ENCODE peak calls at places on chromosomes 16 and 17, in four cellular contexts. E is left ventricle myocardium inferior, S is IMR-90, K is SK-N-SH. I is an unnamed sample.

GRCh38 chr17:41785876-41786226 is 660 bp downstream of the JUP start:
- DNase-seq in E (no peak), S (no peak), K (no peak), I (no peak)

GRCh38 chr17:48728232-48729231 is at the start of gene HOXB13:
- DNase-seq in E (peak; percentile 32), S (peak; percentile 39), K (peak; percentile 54), I (peak; percentile 95)

GRCh38 chr16:16062023-16062932 is 112.9 kb downstream of the ABCC1 start:
- DNase-seq in E (peak; percentile 29), S (no peak), K (no peak), I (no peak)

GRCh38 chr17:82647593-82648164 is 565 bp downstream of the WDR45B start:
- DNase-seq in E (no peak), S (no peak), K (peak; percentile 89), I (peak; percentile 55)

GRCh38 chr17:67020293-67020766 is 24.0 kb upstream of the CACNG1 start:
- DNase-seq in E (no peak), S (no peak), K (peak; percentile 88), I (no peak)

GRCh38 chr16:89478576-89479221 is 11.7 kb downstream of the ANKRD11 start:
- DNase-seq in E (no peak), S (peak; percentile 52), K (no peak), I (peak; percentile 28)

GRCh38 chr16:2031081-2031577 is 4.4 kb downstream of the NHERF2 start:
- DNase-seq in E (peak; percentile 61), S (no peak), K (no peak), I (no peak)

GRCh38 chr17:49000943-49001342 is 3.8 kb downstream of the IGF2BP1 start:
- DNase-seq in E (no peak), S (peak; percentile 81), K (no peak), I (no peak)

GRCh38 chr17:63514477-63514876 is 8.7 kb upstream of the KCNH6 start:
- DNase-seq in E (no peak), S (no peak), K (no peak), I (no peak)

GRCh38 chr16:5738586-5738985 is 641.0 kb upstream of the EEF2KMT start:
- DNase-seq in E (no peak), S (no peak), K (no peak), I (no peak)

GRCh38 chr16:17159616-17160015 is 311.1 kb downstream of the XYLT1 start:
- DNase-seq in E (no peak), S (no peak), K (no peak), I (no peak)

GRCh38 chr16:72783716-72784320 is 264.1 kb downstream of the ZFHX3 start:
- DNase-seq in E (no peak), S (peak; percentile 68), K (no peak), I (peak; percentile 30)

GRCh38 chr17:37041931-37042330 is 93.2 kb downstream of the AATF start:
- DNase-seq in E (no peak), S (no peak), K (no peak), I (no peak)

GRCh38 chr17:61484174-61484573 is 32.0 kb downstream of the TBX4 start:
- DNase-seq in E (no peak), S (no peak), K (peak; percentile 67), I (no peak)

GRCh38 chr17:80779961-80780380 is 211.7 kb upstream of the CHMP6 start:
- DNase-seq in E (no peak), S (peak; percentile 82), K (peak; percentile 77), I (no peak)

GRCh38 chr17:55432358-55433028 is 10.9 kb upstream of the MMD start:
- DNase-seq in E (no peak), S (no peak), K (no peak), I (no peak)

GRCh38 chr17:72079700-72080099 is 41.1 kb upstream of the SOX9 start:
- DNase-seq in E (no peak), S (no peak), K (no peak), I (peak; percentile 16)

GRCh38 chr16:17423195-17423594 is 47.6 kb downstream of the XYLT1 start:
- DNase-seq in E (no peak), S (no peak), K (no peak), I (no peak)

GRCh38 chr16:88618182-88618955 is 20.0 kb upstream of the IL17C start:
- DNase-seq in E (no peak), S (peak; percentile 15), K (no peak), I (no peak)

GRCh38 chr16:4226251-4227039 is 15.4 kb downstream of the SRL start:
- DNase-seq in E (no peak), S (no peak), K (no peak), I (no peak)

DNA sequence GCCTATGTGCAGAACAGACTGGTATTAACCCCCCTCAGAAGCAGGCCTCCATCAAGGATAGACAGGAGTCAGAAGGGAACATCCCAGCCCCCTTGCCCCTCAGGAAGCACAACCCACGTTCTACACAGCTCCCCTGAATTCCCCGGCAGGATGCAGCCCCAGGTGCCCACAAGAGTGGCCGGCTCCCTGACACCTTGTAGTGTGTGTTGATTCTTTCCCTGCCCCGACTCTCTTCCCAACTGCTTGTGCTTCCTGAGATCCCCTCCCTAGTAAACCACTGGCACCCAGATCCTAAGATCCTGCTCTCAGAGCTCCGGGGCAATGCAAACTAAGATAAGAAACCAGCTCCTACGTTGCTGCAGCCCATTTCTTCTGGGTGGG is 34.8 kb upstream of the LITAF start:
- DNase-seq in E (no peak), S (no peak), K (no peak), I (no peak)
- H3K4me3 ChIP-seq in E (peak overlapping the region; percentile 41), S (no peak overlapping the region), K (no peak overlapping the region), I (peak overlapping the region; percentile 16)

DNA sequence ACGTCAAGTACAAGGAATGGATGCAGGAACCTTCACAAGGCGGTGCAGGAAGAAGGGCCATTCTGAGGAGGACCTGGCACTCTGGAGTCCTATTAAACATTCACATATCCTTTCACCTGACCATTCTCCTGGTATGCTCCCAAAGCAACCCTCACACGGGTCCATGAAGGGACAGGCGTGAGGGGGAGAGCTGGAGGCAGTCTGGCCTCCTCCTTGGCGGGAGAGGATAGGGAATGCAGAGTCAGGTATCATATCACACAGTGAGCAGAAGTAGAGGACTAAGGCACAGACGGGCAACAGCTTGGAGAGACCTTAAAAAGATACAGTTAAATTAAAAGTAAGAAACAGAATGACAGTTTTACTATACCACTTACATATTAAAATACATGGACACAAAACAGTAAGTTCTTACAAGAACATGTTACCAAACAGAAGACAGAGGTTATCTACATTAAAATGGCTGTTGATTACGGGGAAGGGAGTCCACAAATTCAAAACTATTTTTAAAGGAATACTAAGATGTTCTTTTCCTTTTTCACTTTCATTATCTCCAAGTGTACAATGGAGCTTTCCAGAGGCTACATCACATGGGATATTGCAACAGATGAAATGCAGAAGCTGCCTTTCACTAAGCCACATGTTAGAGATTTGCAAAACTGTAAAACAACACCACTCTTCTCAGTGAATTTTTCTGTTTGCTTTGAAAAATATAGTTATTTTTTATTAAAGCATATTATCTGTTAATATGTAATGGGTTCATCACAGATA is 53.8 kb downstream of the XPO6 start:
- DNase-seq in E (no peak), S (peak; percentile 59), K (no peak), I (no peak)
- H3K36me3 ChIP-seq in E (peaks cover 19% of the 10 kb centered on the region), S (peaks cover 24% of the 10 kb centered on the region), K (peaks cover 42% of the 10 kb centered on the region), I (peaks cover 69% of the 10 kb centered on the region)

GRCh38 chr17:16552637-16553045 is 16.4 kb downstream of the ZNF287 start:
- DNase-seq in E (no peak), S (no peak), K (no peak), I (no peak)
- H3K9me3 ChIP-seq in E (peaks cover 100% of the 10 kb centered on the region), S (peaks cover 67% of the 10 kb centered on the region), K (peaks cover 42% of the 10 kb centered on the region), I (peaks cover 24% of the 10 kb centered on the region)

DNA sequence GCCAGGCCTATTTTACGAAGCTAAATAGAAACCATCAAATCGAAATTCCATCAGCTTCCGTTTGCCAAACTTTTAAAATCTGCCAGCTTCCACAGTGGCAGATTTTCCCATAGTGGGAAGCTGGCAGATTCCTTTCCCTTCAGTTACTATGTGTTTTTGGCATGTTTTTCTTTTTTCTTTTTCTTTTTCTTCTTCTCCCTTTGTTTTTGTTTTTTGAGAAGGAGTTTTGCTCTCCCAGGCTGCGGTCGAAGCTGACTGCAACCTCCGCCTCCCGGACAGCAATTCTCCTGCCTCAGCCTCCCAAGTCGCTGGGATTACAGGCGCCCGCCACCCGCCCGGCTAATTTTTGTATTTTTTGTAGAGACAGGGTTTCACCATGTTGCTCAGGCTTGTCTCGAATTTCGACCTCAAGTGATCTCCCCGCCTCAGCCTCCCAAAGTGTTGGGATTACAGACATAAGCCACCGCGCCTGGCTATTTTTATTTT is 684 bp upstream of the CWC25 start:
- DNase-seq in E (no peak), S (no peak), K (no peak), I (no peak)
- H3K4me3 ChIP-seq in E (peak overlapping the region; percentile 77), S (peak overlapping the region; percentile 62), K (peak overlapping the region; percentile 73), I (peak overlapping the region; percentile 71)

GRCh38 chr17:7618608-7619007 is 3.9 kb upstream of the FXR2 start:
- DNase-seq in E (no peak), S (no peak), K (no peak), I (no peak)

GRCh38 chr17:7626307-7626706 is 1.3 kb downstream of the SAT2 start:
- DNase-seq in E (no peak), S (no peak), K (no peak), I (no peak)

GRCh38 chr17:7623661-7624060 is 4.0 kb downstream of the SAT2 start:
- DNase-seq in E (no peak), S (no peak), K (no peak), I (no peak)

GRCh38 chr17:7615265-7615747 is 609 bp upstream of the FXR2 start:
- DNase-seq in E (no peak), S (no peak), K (no peak), I (no peak)

GRCh38 chr17:7620835-7621234 is 6.1 kb upstream of the FXR2 start:
- DNase-seq in E (no peak), S (no peak), K (no peak), I (no peak)
- H3K36me3 ChIP-seq in E (peaks cover 4% of the 10 kb centered on the region), S (no peaks in the 10 kb centered on the region), K (no peaks in the 10 kb centered on the region), I (no peaks in the 10 kb centered on the region)

GRCh38 chr17:22273308-22273707 is 581.0 kb downstream of the KCNJ18 start:
- DNase-seq in E (no peak), S (no peak), K (no peak), I (no peak)
- H3K9me3 ChIP-seq in E (no peaks in the 10 kb centered on the region), S (peaks cover 32% of the 10 kb centered on the region), K (no peaks in the 10 kb centered on the region), I (no peaks in the 10 kb centered on the region)

GRCh38 chr16:81599034-81599744 is 154.6 kb downstream of the CMIP start:
- DNase-seq in E (no peak), S (no peak), K (no peak), I (no peak)

GRCh38 chr16:81597079-81597658 is 152.6 kb downstream of the CMIP start:
- DNase-seq in E (no peak), S (no peak), K (no peak), I (no peak)

GRCh38 chr16:81600275-81600674 is 155.7 kb downstream of the CMIP start:
- DNase-seq in E (no peak), S (peak; percentile 62), K (peak; percentile 81), I (peak; percentile 59)

GRCh38 chr16:81595676-81596292 is 151.2 kb downstream of the CMIP start:
- DNase-seq in E (no peak), S (no peak), K (no peak), I (no peak)

GRCh38 chr16:81598083-81598482 is 153.5 kb downstream of the CMIP start:
- DNase-seq in E (no peak), S (no peak), K (no peak), I (no peak)
- H3K4me3 ChIP-seq in E (no peak overlapping the region), S (no peak overlapping the region), K (no peak overlapping the region), I (no peak overlapping the region)

DNA sequence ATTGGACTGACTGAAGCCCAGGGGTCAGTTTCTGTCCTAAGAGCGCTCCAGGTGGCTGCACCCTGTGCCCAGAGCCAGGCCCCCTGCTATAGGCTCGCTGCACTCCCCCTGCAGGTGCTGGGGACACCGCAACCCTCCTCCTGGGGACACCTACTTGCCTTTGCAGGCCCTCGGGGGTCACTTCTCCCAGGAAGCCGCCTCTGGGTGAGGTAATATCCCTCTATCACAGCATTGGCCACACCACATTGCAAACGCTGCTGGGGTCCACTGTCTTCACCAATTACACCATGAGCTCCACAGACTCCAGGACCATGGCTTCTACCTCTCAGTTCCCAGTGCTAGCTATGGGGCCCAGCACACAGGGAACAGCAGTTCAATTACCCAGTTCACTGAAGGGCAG is 14.9 kb downstream of the USP36 start:
- DNase-seq in E (no peak), S (no peak), K (no peak), I (no peak)
- H3K36me3 ChIP-seq in E (peaks cover 97% of the 10 kb centered on the region), S (peaks cover 50% of the 10 kb centered on the region), K (peaks cover 55% of the 10 kb centered on the region), I (peaks cover 93% of the 10 kb centered on the region)

I was measured in MG63.